ENCODE peak calls at places on chromosome 21, in seven cellular contexts. One of them, this sample, is unnamed.

GRCh38 chr21:44903689-44904088 is 17.0 kb downstream of the ITGB2 start:
- DNase-seq in Panc1: no peak
- DNase-seq in heart left ventricle: peak
- DNase-seq in dorsolateral prefrontal cortex: no peak
- DNase-seq in type B pancreatic cell: no peak
- DNase-seq in HCT116: no peak
- DNase-seq in left ventricle myocardium inferior: peak
- DNase-seq in this sample: no peak

GRCh38 chr21:46459356-46460112 is 843 bp downstream of the DIP2A start:
- DNase-seq in Panc1: no peak
- DNase-seq in heart left ventricle: peak
- DNase-seq in dorsolateral prefrontal cortex: peak
- DNase-seq in type B pancreatic cell: peak
- DNase-seq in HCT116: no peak
- DNase-seq in left ventricle myocardium inferior: peak
- DNase-seq in this sample: no peak

GRCh38 chr21:26007911-26008579 is 162.5 kb downstream of the APP start:
- DNase-seq in Panc1: no peak
- DNase-seq in heart left ventricle: no peak
- DNase-seq in dorsolateral prefrontal cortex: no peak
- DNase-seq in type B pancreatic cell: no peak
- DNase-seq in HCT116: no peak
- DNase-seq in left ventricle myocardium inferior: no peak
- DNase-seq in this sample: no peak

GRCh38 chr21:28971171-28971570 is 21.5 kb downstream of the LTN1 start:
- DNase-seq in Panc1: no peak
- DNase-seq in heart left ventricle: no peak
- DNase-seq in dorsolateral prefrontal cortex: no peak
- DNase-seq in type B pancreatic cell: no peak
- DNase-seq in HCT116: no peak
- DNase-seq in left ventricle myocardium inferior: no peak
- DNase-seq in this sample: no peak

GRCh38 chr21:42607525-42608102 is 45.8 kb upstream of the PDE9A start:
- DNase-seq in Panc1: no peak
- DNase-seq in heart left ventricle: no peak
- DNase-seq in dorsolateral prefrontal cortex: no peak
- DNase-seq in type B pancreatic cell: no peak
- DNase-seq in HCT116: no peak
- DNase-seq in left ventricle myocardium inferior: no peak
- DNase-seq in this sample: no peak

GRCh38 chr21:39016740-39017315 is 166.4 kb downstream of the PSMG1 start:
- DNase-seq in Panc1: no peak
- DNase-seq in heart left ventricle: no peak
- DNase-seq in dorsolateral prefrontal cortex: no peak
- DNase-seq in type B pancreatic cell: no peak
- DNase-seq in HCT116: no peak
- DNase-seq in left ventricle myocardium inferior: no peak
- DNase-seq in this sample: no peak

GRCh38 chr21:43879348-43880110 is 14.5 kb downstream of the AGPAT3 start:
- DNase-seq in Panc1: no peak
- DNase-seq in heart left ventricle: no peak
- DNase-seq in dorsolateral prefrontal cortex: no peak
- DNase-seq in type B pancreatic cell: no peak
- DNase-seq in HCT116: no peak
- DNase-seq in left ventricle myocardium inferior: no peak
- DNase-seq in this sample: no peak

GRCh38 chr21:16794944-16795343 is 717.9 kb upstream of the CXADR start:
- DNase-seq in Panc1: peak
- DNase-seq in heart left ventricle: peak
- DNase-seq in dorsolateral prefrontal cortex: no peak
- DNase-seq in type B pancreatic cell: no peak
- DNase-seq in HCT116: no peak
- DNase-seq in left ventricle myocardium inferior: no peak
- DNase-seq in this sample: no peak

GRCh38 chr21:29245104-29245643 is 53.5 kb upstream of the BACH1 start:
- DNase-seq in Panc1: no peak
- DNase-seq in heart left ventricle: no peak
- DNase-seq in dorsolateral prefrontal cortex: no peak
- DNase-seq in type B pancreatic cell: no peak
- DNase-seq in HCT116: no peak
- DNase-seq in left ventricle myocardium inferior: no peak
- DNase-seq in this sample: no peak

GRCh38 chr21:43779660-43780059 is 3.6 kb upstream of the CSTB start:
- DNase-seq in Panc1: no peak
- DNase-seq in heart left ventricle: no peak
- DNase-seq in dorsolateral prefrontal cortex: no peak
- DNase-seq in type B pancreatic cell: no peak
- DNase-seq in HCT116: no peak
- DNase-seq in left ventricle myocardium inferior: no peak
- DNase-seq in this sample: no peak

GRCh38 chr21:29481641-29482040 is 182.9 kb downstream of the BACH1 start:
- DNase-seq in Panc1: no peak
- DNase-seq in heart left ventricle: no peak
- DNase-seq in dorsolateral prefrontal cortex: no peak
- DNase-seq in type B pancreatic cell: no peak
- DNase-seq in HCT116: no peak
- DNase-seq in left ventricle myocardium inferior: no peak
- DNase-seq in this sample: no peak

GRCh38 chr21:44884059-44884458 is 10.6 kb upstream of the PTTG1IP start:
- DNase-seq in Panc1: no peak
- DNase-seq in heart left ventricle: peak
- DNase-seq in dorsolateral prefrontal cortex: no peak
- DNase-seq in type B pancreatic cell: no peak
- DNase-seq in HCT116: no peak
- DNase-seq in left ventricle myocardium inferior: no peak
- DNase-seq in this sample: no peak

GRCh38 chr21:29172282-29172681 is 41.8 kb downstream of the MAP3K7CL start:
- DNase-seq in Panc1: no peak
- DNase-seq in heart left ventricle: no peak
- DNase-seq in dorsolateral prefrontal cortex: no peak
- DNase-seq in type B pancreatic cell: no peak
- DNase-seq in HCT116: no peak
- DNase-seq in left ventricle myocardium inferior: no peak
- DNase-seq in this sample: no peak

GRCh38 chr21:32572574-32573420 is 12.5 kb downstream of the TCP10L start:
- DNase-seq in Panc1: no peak
- DNase-seq in heart left ventricle: no peak
- DNase-seq in dorsolateral prefrontal cortex: no peak
- DNase-seq in type B pancreatic cell: no peak
- DNase-seq in HCT116: no peak
- DNase-seq in left ventricle myocardium inferior: no peak
- DNase-seq in this sample: peak

GRCh38 chr21:45102391-45102932 is 28.1 kb downstream of the ADARB1 start:
- DNase-seq in Panc1: no peak
- DNase-seq in heart left ventricle: no peak
- DNase-seq in dorsolateral prefrontal cortex: no peak
- DNase-seq in type B pancreatic cell: no peak
- DNase-seq in HCT116: peak
- DNase-seq in left ventricle myocardium inferior: no peak
- DNase-seq in this sample: peak

GRCh38 chr21:44088401-44088780 is 18.8 kb upstream of the PWP2 start:
- DNase-seq in Panc1: no peak
- DNase-seq in heart left ventricle: no peak
- DNase-seq in dorsolateral prefrontal cortex: no peak
- DNase-seq in type B pancreatic cell: peak
- DNase-seq in HCT116: no peak
- DNase-seq in left ventricle myocardium inferior: no peak
- DNase-seq in this sample: no peak

GRCh38 chr21:26405735-26406361 is 167.2 kb downstream of the CYYR1 start:
- DNase-seq in Panc1: no peak
- DNase-seq in heart left ventricle: no peak
- DNase-seq in dorsolateral prefrontal cortex: no peak
- DNase-seq in type B pancreatic cell: no peak
- DNase-seq in HCT116: no peak
- DNase-seq in left ventricle myocardium inferior: no peak
- DNase-seq in this sample: no peak

GRCh38 chr21:30072496-30072895 is 94.1 kb downstream of the CLDN17 start:
- DNase-seq in Panc1: no peak
- DNase-seq in heart left ventricle: no peak
- DNase-seq in dorsolateral prefrontal cortex: no peak
- DNase-seq in type B pancreatic cell: no peak
- DNase-seq in HCT116: no peak
- DNase-seq in left ventricle myocardium inferior: no peak
- DNase-seq in this sample: peak

GRCh38 chr21:39660596-39660995 is 47.9 kb downstream of the B3GALT5 start:
- DNase-seq in Panc1: no peak
- DNase-seq in heart left ventricle: peak
- DNase-seq in dorsolateral prefrontal cortex: no peak
- DNase-seq in type B pancreatic cell: no peak
- DNase-seq in HCT116: no peak
- DNase-seq in left ventricle myocardium inferior: peak
- DNase-seq in this sample: no peak

GRCh38 chr21:25938673-25939395 is 204.1 kb downstream of the GABPA start:
- DNase-seq in Panc1: no peak
- DNase-seq in heart left ventricle: no peak
- DNase-seq in dorsolateral prefrontal cortex: no peak
- DNase-seq in type B pancreatic cell: no peak
- DNase-seq in HCT116: no peak
- DNase-seq in left ventricle myocardium inferior: no peak
- DNase-seq in this sample: no peak

GRCh38 chr21:33234618-33235520 is 5.1 kb downstream of the IFNAR2 start:
- DNase-seq in Panc1: no peak
- DNase-seq in heart left ventricle: no peak
- DNase-seq in dorsolateral prefrontal cortex: no peak
- DNase-seq in type B pancreatic cell: no peak
- DNase-seq in HCT116: no peak
- DNase-seq in left ventricle myocardium inferior: no peak
- DNase-seq in this sample: no peak

GRCh38 chr21:43287111-43287973 is 118.5 kb downstream of the CRYAA start:
- DNase-seq in Panc1: no peak
- DNase-seq in heart left ventricle: peak
- DNase-seq in dorsolateral prefrontal cortex: no peak
- DNase-seq in type B pancreatic cell: no peak
- DNase-seq in HCT116: no peak
- DNase-seq in left ventricle myocardium inferior: peak
- DNase-seq in this sample: no peak

GRCh38 chr21:31901342-31901741 is 28.5 kb downstream of the HUNK start:
- DNase-seq in Panc1: no peak
- DNase-seq in heart left ventricle: no peak
- DNase-seq in dorsolateral prefrontal cortex: no peak
- DNase-seq in type B pancreatic cell: no peak
- DNase-seq in HCT116: no peak
- DNase-seq in left ventricle myocardium inferior: no peak
- DNase-seq in this sample: no peak

GRCh38 chr21:46328151-46328550 is 4.2 kb downstream of the PCNT start:
- DNase-seq in Panc1: no peak
- DNase-seq in heart left ventricle: no peak
- DNase-seq in dorsolateral prefrontal cortex: no peak
- DNase-seq in type B pancreatic cell: no peak
- DNase-seq in HCT116: no peak
- DNase-seq in left ventricle myocardium inferior: no peak
- DNase-seq in this sample: no peak

GRCh38 chr21:36388835-36389234 is 3.6 kb downstream of the CHAF1B start:
- DNase-seq in Panc1: no peak
- DNase-seq in heart left ventricle: no peak
- DNase-seq in dorsolateral prefrontal cortex: peak
- DNase-seq in type B pancreatic cell: peak
- DNase-seq in HCT116: no peak
- DNase-seq in left ventricle myocardium inferior: no peak
- DNase-seq in this sample: no peak
- TF ChIP-seq CTCF in Panc1: no peak
- TF ChIP-seq CTCF in heart left ventricle: no peak
- TF ChIP-seq CTCF in dorsolateral prefrontal cortex: no peak
- TF ChIP-seq CTCF in type B pancreatic cell: peak
- TF ChIP-seq CTCF in HCT116: no peak
- TF ChIP-seq CTCF in left ventricle myocardium inferior: peak
- TF ChIP-seq CTCF in this sample: no peak

GRCh38 chr21:41373253-41373652 is 11.4 kb downstream of the MX2 start:
- DNase-seq in Panc1: no peak
- DNase-seq in heart left ventricle: peak
- DNase-seq in dorsolateral prefrontal cortex: no peak
- DNase-seq in type B pancreatic cell: no peak
- DNase-seq in HCT116: no peak
- DNase-seq in left ventricle myocardium inferior: no peak
- DNase-seq in this sample: no peak

GRCh38 chr21:41375875-41376274 is 14.0 kb downstream of the MX2 start:
- DNase-seq in Panc1: no peak
- DNase-seq in heart left ventricle: no peak
- DNase-seq in dorsolateral prefrontal cortex: no peak
- DNase-seq in type B pancreatic cell: no peak
- DNase-seq in HCT116: no peak
- DNase-seq in left ventricle myocardium inferior: no peak
- DNase-seq in this sample: no peak

GRCh38 chr21:41373769-41374168 is 11.9 kb downstream of the MX2 start:
- DNase-seq in Panc1: no peak
- DNase-seq in heart left ventricle: peak
- DNase-seq in dorsolateral prefrontal cortex: no peak
- DNase-seq in type B pancreatic cell: no peak
- DNase-seq in HCT116: no peak
- DNase-seq in left ventricle myocardium inferior: no peak
- DNase-seq in this sample: no peak

GRCh38 chr21:41374867-41375533 is 13.2 kb downstream of the MX2 start:
- DNase-seq in Panc1: no peak
- DNase-seq in heart left ventricle: peak
- DNase-seq in dorsolateral prefrontal cortex: no peak
- DNase-seq in type B pancreatic cell: no peak
- DNase-seq in HCT116: no peak
- DNase-seq in left ventricle myocardium inferior: no peak
- DNase-seq in this sample: no peak

DNA sequence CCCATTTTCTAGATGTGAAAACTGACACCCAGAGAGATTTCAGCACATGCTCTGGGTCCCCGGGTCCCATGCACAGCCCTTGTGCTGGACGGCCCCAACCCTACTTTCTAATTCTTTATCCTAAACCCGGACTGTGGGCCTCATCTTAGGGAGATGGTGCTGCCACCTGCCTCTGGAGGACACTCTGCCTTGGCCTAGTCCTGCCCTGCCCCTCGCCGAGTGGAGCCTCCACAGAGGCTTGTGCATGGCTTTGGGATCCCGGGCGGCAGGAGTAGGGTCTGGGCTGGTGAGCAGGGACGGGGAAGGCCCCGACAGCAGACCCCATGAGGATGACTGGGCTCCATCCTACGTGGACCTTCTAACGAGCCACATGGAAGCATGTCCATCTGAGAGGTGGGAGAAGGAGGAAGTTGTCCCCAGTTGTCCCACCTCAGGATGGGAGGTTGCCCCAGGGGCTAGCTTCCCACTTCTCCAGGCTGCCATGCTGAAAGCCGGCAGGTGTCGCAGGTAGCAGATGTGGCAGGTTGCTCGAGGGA is 12.4 kb downstream of the MX2 start:
- DNase-seq in Panc1: no peak
- DNase-seq in heart left ventricle: peak
- DNase-seq in dorsolateral prefrontal cortex: no peak
- DNase-seq in type B pancreatic cell: no peak
- DNase-seq in HCT116: no peak
- DNase-seq in left ventricle myocardium inferior: no peak
- DNase-seq in this sample: no peak
- TF ChIP-seq CTCF in Panc1: no peak
- TF ChIP-seq CTCF in heart left ventricle: no peak
- TF ChIP-seq CTCF in dorsolateral prefrontal cortex: no peak
- TF ChIP-seq CTCF in type B pancreatic cell: no peak
- TF ChIP-seq CTCF in HCT116: no peak
- TF ChIP-seq CTCF in left ventricle myocardium inferior: no peak
- TF ChIP-seq CTCF in this sample: no peak

GRCh38 chr21:20443558-20444155 is 554.6 kb upstream of the NCAM2 start:
- DNase-seq in Panc1: no peak
- DNase-seq in heart left ventricle: no peak
- DNase-seq in dorsolateral prefrontal cortex: no peak
- DNase-seq in type B pancreatic cell: no peak
- DNase-seq in HCT116: no peak
- DNase-seq in left ventricle myocardium inferior: no peak
- DNase-seq in this sample: no peak
- TF ChIP-seq CTCF in Panc1: peak
- TF ChIP-seq CTCF in heart left ventricle: peak
- TF ChIP-seq CTCF in dorsolateral prefrontal cortex: peak
- TF ChIP-seq CTCF in type B pancreatic cell: peak
- TF ChIP-seq CTCF in HCT116: no peak
- TF ChIP-seq CTCF in left ventricle myocardium inferior: peak
- TF ChIP-seq CTCF in this sample: no peak

GRCh38 chr21:35026617-35027557 is 22.2 kb downstream of the RUNX1 start:
- DNase-seq in Panc1: no peak
- DNase-seq in heart left ventricle: peak
- DNase-seq in dorsolateral prefrontal cortex: no peak
- DNase-seq in type B pancreatic cell: no peak
- DNase-seq in HCT116: no peak
- DNase-seq in left ventricle myocardium inferior: peak
- DNase-seq in this sample: no peak
- TF ChIP-seq CTCF in Panc1: no peak
- TF ChIP-seq CTCF in heart left ventricle: peak
- TF ChIP-seq CTCF in dorsolateral prefrontal cortex: no peak
- TF ChIP-seq CTCF in type B pancreatic cell: no peak
- TF ChIP-seq CTCF in HCT116: no peak
- TF ChIP-seq CTCF in left ventricle myocardium inferior: no peak
- TF ChIP-seq CTCF in this sample: no peak

This sample was measured in keratinocyte.